ENCODE peak calls at places on chromosome 20, in nine cellular contexts. F, R, Q, V, N, I, E, O and Z are unnamed samples.

GRCh38 chr20:3980260-3981131 is 34.9 kb downstream of the RNF24 start:
- DNase-seq in F (peak), E (no peak), O (peak), I (peak), N (peak), R (peak), Q (peak), V (no peak), Z (peak)

GRCh38 chr20:7161690-7162089 is 394.2 kb downstream of the BMP2 start:
- DNase-seq in I (no peak), E (peak), N (peak), Q (peak), V (no peak), F (peak), R (peak), O (peak), Z (peak)

GRCh38 chr20:10635476-10636208 is 38.2 kb downstream of the JAG1 start:
- DNase-seq in V (no peak), N (no peak), R (no peak), E (no peak), O (peak), Q (no peak), F (no peak), I (no peak), Z (no peak)

GRCh38 chr20:25017257-25017803 is 24.8 kb upstream of the APMAP start:
- DNase-seq in V (no peak), E (no peak), F (peak), I (peak), O (no peak), Q (no peak), R (peak), N (peak), Z (no peak)

GRCh38 chr20:35718972-35719635 is 19.9 kb downstream of the ROMO1 start:
- DNase-seq in N (no peak), R (no peak), O (peak), E (no peak), Q (no peak), I (no peak), V (no peak), F (no peak), Z (no peak)

GRCh38 chr20:51043811-51044210 is 20.9 kb upstream of the KCNG1 start:
- DNase-seq in V (no peak), E (no peak), O (peak), F (no peak), I (no peak), Q (no peak), R (no peak), N (peak), Z (no peak)

GRCh38 chr20:24164360-24164759 is 175.8 kb upstream of the GGTLC1 start:
- DNase-seq in F (peak), E (peak), O (peak), N (peak), R (no peak), I (peak), V (no peak), Q (peak), Z (peak)

GRCh38 chr20:53226788-53227187 is 254.6 kb downstream of the TSHZ2 start:
- DNase-seq in O (no peak), R (no peak), E (no peak), N (no peak), Q (no peak), I (peak), F (no peak), V (no peak), Z (peak)

GRCh38 chr20:36004045-36004444 is 35.7 kb downstream of the CNBD2 start:
- DNase-seq in O (peak), I (no peak), V (no peak), N (no peak), F (no peak), E (no peak), Q (no peak), R (no peak), Z (no peak)

GRCh38 chr20:38290829-38291581 is 13.0 kb upstream of the BPI start:
- DNase-seq in V (no peak), F (peak), I (no peak), N (peak), Q (peak), O (peak), E (peak), R (peak), Z (no peak)

GRCh38 chr20:62415354-62416111 is 8.4 kb upstream of the CABLES2 start:
- DNase-seq in I (no peak), E (no peak), V (no peak), F (no peak), N (no peak), R (no peak), O (no peak), Q (no peak), Z (no peak)

GRCh38 chr20:43658068-43658722 is 8.7 kb upstream of the MYBL2 start:
- DNase-seq in V (no peak), N (peak), O (peak), I (no peak), Q (no peak), R (peak), E (peak), F (peak), Z (no peak)

GRCh38 chr20:48275737-48276342 is 490.6 kb upstream of the SULF2 start:
- DNase-seq in Q (peak), R (peak), F (peak), E (peak), V (no peak), O (no peak), N (no peak), I (no peak), Z (no peak)

GRCh38 chr20:9889270-9889981 is 50.5 kb upstream of the PAK5 start:
- DNase-seq in Q (no peak), F (no peak), N (no peak), E (no peak), I (peak), R (no peak), O (no peak), V (no peak), Z (no peak)

GRCh38 chr20:36847009-36847709 is 28.8 kb upstream of the TLDC2 start:
- DNase-seq in E (peak), Q (no peak), F (no peak), R (peak), I (no peak), V (no peak), O (peak), N (no peak), Z (no peak)

GRCh38 chr20:4592316-4593148 is 129.2 kb upstream of the PRND start:
- DNase-seq in I (peak), E (peak), V (no peak), F (peak), O (peak), R (peak), N (peak), Q (peak), Z (no peak)

GRCh38 chr20:542777-543368 is 717 bp downstream of the CSNK2A1 start:
- DNase-seq in F (peak), E (peak), I (peak), Q (no peak), V (no peak), N (no peak), R (peak), O (peak), Z (peak)

GRCh38 chr20:25024171-25024570 is 31.6 kb upstream of the APMAP start:
- DNase-seq in N (no peak), V (no peak), E (no peak), R (no peak), Q (no peak), I (no peak), F (no peak), O (no peak), Z (no peak)

GRCh38 chr20:50186151-50186885 is 4.3 kb upstream of the CEBPB start:
- DNase-seq in I (peak), F (peak), O (peak), R (peak), Q (peak), E (peak), V (peak), N (peak), Z (peak)

GRCh38 chr20:25276533-25277050 is 28.7 kb downstream of the PYGB start:
- DNase-seq in Q (no peak), R (no peak), E (no peak), N (no peak), O (no peak), I (no peak), F (no peak), V (no peak), Z (no peak)

GRCh38 chr20:59331721-59332329 is 31.4 kb downstream of the EDN3 start:
- DNase-seq in O (no peak), V (no peak), I (no peak), F (no peak), E (no peak), Q (no peak), R (no peak), N (no peak), Z (no peak)

GRCh38 chr20:43846516-43846905 is 68.1 kb upstream of the TOX2 start:
- DNase-seq in Q (no peak), F (no peak), N (no peak), O (no peak), V (no peak), R (no peak), I (no peak), E (no peak), Z (no peak)

GRCh38 chr20:6731951-6732580 is 35.4 kb upstream of the BMP2 start:
- DNase-seq in I (no peak), E (no peak), Q (no peak), V (no peak), F (no peak), R (no peak), O (no peak), N (no peak), Z (no peak)

GRCh38 chr20:59937150-59937549 is 3.0 kb downstream of the PPP1R3D start:
- DNase-seq in Q (no peak), I (no peak), E (no peak), O (peak), R (no peak), N (no peak), V (no peak), F (no peak), Z (no peak)

GRCh38 chr20:32091888-32092346 is 17.6 kb upstream of the TM9SF4 start:
- DNase-seq in V (peak), N (peak), E (peak), I (peak), O (peak), R (peak), Q (peak), F (peak), Z (peak)

GRCh38 chr20:16553161-16553560 is 20.1 kb downstream of the KIF16B start:
- DNase-seq in N (no peak), I (no peak), O (no peak), E (no peak), V (no peak), F (no peak), Q (no peak), R (no peak), Z (no peak)

GRCh38 chr20:37345339-37346231 is at the start of gene SRC:
- DNase-seq in V (no peak), N (peak), I (no peak), Q (peak), R (peak), O (peak), F (peak), E (peak), Z (no peak)

GRCh38 chr20:346640-347316 is at the start of gene NRSN2:
- DNase-seq in R (peak), F (peak), N (peak), E (peak), V (no peak), I (no peak), Q (peak), O (peak), Z (no peak)

GRCh38 chr20:428658-429200 is 20.6 kb downstream of the RBCK1 start:
- DNase-seq in V (no peak), F (peak), O (no peak), I (no peak), Q (no peak), N (no peak), E (no peak), R (no peak), Z (no peak)

GRCh38 chr20:2840967-2841531 is 504 bp downstream of the VPS16 start:
- DNase-seq in E (peak), V (no peak), R (peak), O (peak), I (peak), F (peak), Q (peak), N (peak), Z (peak)

GRCh38 chr20:16940701-16941100 is 192.5 kb downstream of the OTOR start:
- DNase-seq in E (no peak), F (peak), I (no peak), N (no peak), R (no peak), Q (no peak), V (no peak), O (no peak), Z (no peak)

GRCh38 chr20:39903806-39904205 is 785.2 kb downstream of the MAFB start:
- DNase-seq in O (no peak), E (no peak), V (no peak), N (no peak), R (no peak), I (no peak), Q (no peak), F (no peak), Z (no peak)

GRCh38 chr20:62938105-62938888 is at the start of gene GID8:
- DNase-seq in I (peak), Q (no peak), N (peak), R (peak), O (peak), E (peak), F (peak), V (no peak), Z (peak)

GRCh38 chr20:33746325-33746998 is 14.7 kb downstream of the ZNF341 start:
- DNase-seq in E (no peak), Q (no peak), V (no peak), R (no peak), I (no peak), F (no peak), O (no peak), N (no peak), Z (no peak)

GRCh38 chr20:19964289-19965263 is 52.6 kb upstream of the NAA20 start:
- DNase-seq in N (peak), Q (no peak), O (peak), V (no peak), R (peak), E (no peak), I (no peak), F (no peak), Z (no peak)

GRCh38 chr20:21981607-21982344 is 276.3 kb downstream of the PAX1 start:
- DNase-seq in O (peak), F (no peak), Q (no peak), R (peak), E (no peak), I (no peak), N (peak), V (no peak), Z (no peak)
- TF ChIP-seq EZH2phosphoT487 in O (no peak), F (no peak), Q (no peak), R (no peak), E (no peak), I (no peak), N (no peak), V (no peak), Z (no peak)

DNA sequence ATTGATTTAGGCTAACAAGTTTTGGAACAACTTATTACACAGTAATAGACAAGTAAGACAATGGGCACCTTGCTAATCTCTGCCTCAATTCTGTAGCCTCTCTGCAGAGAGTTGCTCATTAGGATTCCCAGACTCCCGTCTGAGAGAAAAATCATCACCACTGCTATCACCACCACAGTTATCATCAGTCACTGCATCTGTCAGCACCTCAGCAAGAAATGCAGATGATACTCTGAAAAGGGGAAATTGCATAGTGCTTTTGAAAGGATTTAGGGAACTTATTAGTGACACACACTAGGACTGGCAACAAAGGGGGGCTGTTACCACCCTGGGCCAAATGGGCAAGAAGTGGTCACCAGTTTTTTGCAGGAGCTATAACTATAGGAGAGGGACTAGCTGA is 39.9 kb downstream of the FOXA2 start:
- DNase-seq in E (no peak), N (no peak), I (no peak), F (no peak), V (no peak), O (no peak), R (no peak), Q (no peak), Z (no peak)
- TF ChIP-seq EZH2phosphoT487 in E (no peak), N (no peak), I (no peak), F (no peak), V (no peak), O (no peak), R (no peak), Q (no peak), Z (no peak)

GRCh38 chr20:14051454-14051853 is 56.1 kb downstream of the MACROD2 start:
- DNase-seq in R (no peak), F (no peak), N (no peak), I (no peak), V (no peak), Q (no peak), E (no peak), O (no peak), Z (no peak)

GRCh38 chr20:14055127-14055742 is 59.9 kb downstream of the MACROD2 start:
- DNase-seq in V (peak), I (peak), E (peak), O (peak), R (peak), F (peak), Q (peak), N (peak), Z (peak)
- TF ChIP-seq EZH2phosphoT487 in V (no peak), I (no peak), E (no peak), O (no peak), R (no peak), F (no peak), Q (no peak), N (no peak), Z (no peak)

GRCh38 chr20:47137231-47137865 is 219.2 kb downstream of the ZMYND8 start:
- DNase-seq in V (no peak), I (no peak), N (no peak), Q (no peak), O (peak), F (no peak), E (peak), R (no peak), Z (no peak)
- TF ChIP-seq EZH2phosphoT487 in V (no peak), I (no peak), N (no peak), Q (no peak), O (no peak), F (no peak), E (no peak), R (no peak), Z (no peak)